ENCODE peak calls at places on chromosomes 4 and X, in four cellular contexts. One of them, this sample, is unnamed.

GRCh38 chr4:88976514-88977035 is 80.4 kb downstream of the FAM13A start:
- DNase-seq in K562: no peak
- DNase-seq in HepG2: no peak
- DNase-seq in HCT116: no peak
- DNase-seq in this sample: no peak

GRCh38 chr4:39054497-39054896 is 7.5 kb upstream of the KLHL5 start:
- DNase-seq in HCT116: no peak
- DNase-seq in HepG2: no peak
- DNase-seq in K562: no peak
- DNase-seq in this sample: no peak

GRCh38 chr4:99436462-99436861 is 1.3 kb upstream of the ADH7 start:
- DNase-seq in K562: no peak
- DNase-seq in HCT116: no peak
- DNase-seq in HepG2: no peak
- DNase-seq in this sample: no peak

GRCh38 chr4:73499996-73500765 is 18.6 kb downstream of the AFM start:
- DNase-seq in HepG2: no peak
- DNase-seq in K562: no peak
- DNase-seq in HCT116: no peak
- DNase-seq in this sample: no peak

GRCh38 chrX:6738518-6739470 is 203.9 kb upstream of the VCX3A start:
- DNase-seq in HepG2: no peak
- DNase-seq in K562: no peak
- DNase-seq in HCT116: no peak
- DNase-seq in this sample: no peak

GRCh38 chr4:95505149-95505548 is 43.6 kb downstream of the UNC5C start:
- DNase-seq in HepG2: no peak
- DNase-seq in K562: no peak
- DNase-seq in HCT116: peak; percentile 68
- DNase-seq in this sample: no peak

GRCh38 chr4:68175562-68176155 is 46.0 kb upstream of the TMPRSS11F start:
- DNase-seq in HCT116: peak; percentile 54
- DNase-seq in HepG2: peak; percentile 44
- DNase-seq in K562: peak; percentile 52
- DNase-seq in this sample: peak; percentile 25

GRCh38 chrX:1528884-1529203 is 8.1 kb downstream of the P2RY8 start:
- DNase-seq in K562: no peak
- DNase-seq in HepG2: no peak
- DNase-seq in HCT116: no peak
- DNase-seq in this sample: no peak

GRCh38 chr4:183417356-183417755 is 27.1 kb upstream of the CDKN2AIP start:
- DNase-seq in HepG2: no peak
- DNase-seq in HCT116: no peak
- DNase-seq in K562: no peak
- DNase-seq in this sample: no peak

GRCh38 chr4:3657917-3658913 is 108.0 kb upstream of the ADRA2C start:
- DNase-seq in K562: no peak
- DNase-seq in HepG2: no peak
- DNase-seq in HCT116: no peak
- DNase-seq in this sample: no peak

DNA sequence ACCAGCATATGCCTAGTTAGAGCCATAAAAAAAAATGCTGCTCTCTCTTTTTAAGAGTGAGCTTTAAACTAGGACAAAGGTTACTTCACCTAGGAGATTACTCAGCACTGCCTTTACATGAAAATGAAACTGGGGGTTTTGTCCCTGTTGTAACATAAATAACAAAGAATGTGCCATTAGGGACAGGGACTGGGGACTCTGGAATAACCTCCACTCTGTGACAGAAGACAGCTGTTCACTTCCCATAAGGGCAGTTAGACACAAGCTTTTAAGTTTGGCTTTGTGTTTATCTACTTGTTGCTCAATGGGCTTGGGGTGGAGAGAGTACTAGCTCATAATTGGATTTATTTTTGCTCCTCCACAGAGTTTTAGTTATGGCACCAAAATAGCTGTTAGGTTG is 11.9 kb downstream of the ENPEP start:
- DNase-seq in K562: no peak
- DNase-seq in HCT116: no peak
- DNase-seq in HepG2: peak; percentile 56
- DNase-seq in this sample: no peak
- TF ChIP-seq TCF7L2 in K562: no peak
- TF ChIP-seq TCF7L2 in HCT116: no peak
- TF ChIP-seq TCF7L2 in HepG2: no peak
- TF ChIP-seq TCF7L2 in this sample: no peak

GRCh38 chr4:158161561-158162354 is 11.1 kb downstream of the GASK1B start:
- DNase-seq in HCT116: peak; percentile 63
- DNase-seq in HepG2: no peak
- DNase-seq in K562: no peak
- DNase-seq in this sample: no peak
- H3K27ac ChIP-seq in HCT116: peak overlapping the region; percentile 8
- H3K27ac ChIP-seq in HepG2: no peak overlapping the region
- H3K27ac ChIP-seq in K562: no peak overlapping the region
- H3K27ac ChIP-seq in this sample: no peak overlapping the region

GRCh38 chr4:70704333-70705145 is 16.2 kb downstream of the UTP3 start:
- DNase-seq in K562: peak; percentile 88
- DNase-seq in HepG2: peak; percentile 67
- DNase-seq in HCT116: peak; percentile 42
- DNase-seq in this sample: no peak
- TF ChIP-seq REST in K562: peak; percentile 21
- TF ChIP-seq REST in HepG2: peak; percentile 34
- TF ChIP-seq REST in HCT116: no peak
- TF ChIP-seq REST in this sample: no peak

DNA sequence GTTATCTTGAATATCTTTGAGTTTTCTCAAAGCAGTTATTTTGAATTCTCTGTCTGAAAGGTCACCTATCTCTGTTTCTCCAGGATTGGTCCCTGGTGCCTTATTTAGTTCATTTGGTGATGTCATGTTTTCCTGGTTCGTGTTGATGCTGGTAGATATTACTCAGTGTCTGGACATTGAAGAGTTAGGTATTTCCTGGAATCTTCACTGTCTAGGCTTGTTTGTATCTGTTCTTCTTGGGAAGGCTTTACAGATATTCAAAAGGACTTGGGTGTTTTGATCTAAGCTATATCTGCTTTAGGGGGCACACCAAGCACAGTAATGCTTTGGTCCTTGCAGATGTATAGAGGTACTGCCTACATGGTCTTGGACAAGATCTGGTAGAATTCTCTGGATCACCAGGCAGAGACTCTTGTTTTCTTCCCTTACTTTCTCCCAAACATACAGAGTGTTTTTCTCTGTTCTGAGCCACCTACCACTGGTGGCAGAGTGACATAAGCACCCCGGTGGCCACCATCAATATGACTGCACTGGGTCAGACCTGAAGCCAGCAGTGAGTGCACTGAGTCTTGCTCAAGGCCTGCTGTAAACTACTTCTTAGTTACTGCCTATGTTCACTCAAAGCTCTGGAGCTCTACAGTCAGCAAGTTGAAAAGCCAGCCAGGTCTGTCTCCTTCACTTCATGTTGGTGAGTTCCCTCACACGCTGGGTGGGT is 193.5 kb upstream of the AMOT start:
- DNase-seq in HepG2: no peak
- DNase-seq in K562: no peak
- DNase-seq in HCT116: no peak
- DNase-seq in this sample: no peak
- TF ChIP-seq TCF7L2 in HepG2: no peak
- TF ChIP-seq TCF7L2 in K562: no peak
- TF ChIP-seq TCF7L2 in HCT116: no peak
- TF ChIP-seq TCF7L2 in this sample: no peak

DNA sequence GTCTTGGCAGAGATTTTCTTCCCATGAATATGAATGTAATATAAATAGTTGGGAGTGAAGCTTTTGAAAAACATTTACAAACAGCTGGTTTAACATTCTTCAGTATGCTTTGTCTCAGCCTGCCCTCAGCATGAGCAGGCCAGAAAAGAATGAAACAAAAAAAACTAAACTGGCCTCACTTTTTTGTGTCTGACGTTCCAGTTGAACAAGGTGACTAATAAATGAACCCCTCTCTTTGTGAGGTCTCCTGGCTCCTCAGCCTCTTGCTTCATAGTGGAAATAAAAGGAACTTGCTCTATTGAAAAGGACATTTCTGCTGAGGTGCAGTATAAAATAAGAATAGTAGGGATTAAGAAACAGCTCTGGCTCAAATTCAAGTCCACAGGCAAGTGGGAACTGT is 9.4 kb downstream of the CHST7 start:
- DNase-seq in HCT116: no peak
- DNase-seq in K562: no peak
- DNase-seq in HepG2: no peak
- DNase-seq in this sample: no peak
- H3K27ac ChIP-seq in HCT116: peak overlapping the region; percentile 96
- H3K27ac ChIP-seq in K562: no peak overlapping the region
- H3K27ac ChIP-seq in HepG2: no peak overlapping the region
- H3K27ac ChIP-seq in this sample: no peak overlapping the region

GRCh38 chrX:154914052-154914451 is 27.9 kb downstream of the F8A1 start:
- DNase-seq in HCT116: no peak
- DNase-seq in K562: no peak
- DNase-seq in HepG2: no peak
- DNase-seq in this sample: no peak

DNA sequence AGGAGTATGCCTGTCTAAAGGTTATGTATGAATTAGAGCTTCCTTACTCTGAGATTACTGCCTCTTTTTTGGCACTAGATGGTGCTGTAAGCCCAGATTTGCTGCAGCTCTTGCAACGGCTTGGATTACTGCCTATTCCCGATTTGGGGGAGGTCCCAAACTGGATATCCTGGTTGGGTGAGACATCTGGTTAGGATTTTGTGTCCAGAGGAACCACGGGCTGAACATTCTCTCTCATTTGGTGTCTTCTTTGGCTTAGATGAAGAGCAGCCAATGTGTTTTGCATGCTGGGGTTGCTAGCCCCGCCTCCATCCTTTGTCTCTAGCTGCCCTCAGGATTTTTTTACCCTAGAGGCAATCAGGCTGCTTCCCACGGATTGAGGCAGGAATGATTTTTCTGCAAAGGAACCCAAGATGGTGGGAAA is 31.9 kb downstream of the F8A1 start:
- DNase-seq in K562: peak; percentile 34
- DNase-seq in HCT116: peak; percentile 63
- DNase-seq in HepG2: peak; percentile 48
- DNase-seq in this sample: peak; percentile 61
- TF ChIP-seq REST in K562: no peak
- TF ChIP-seq REST in HCT116: no peak
- TF ChIP-seq REST in HepG2: no peak
- TF ChIP-seq REST in this sample: no peak

DNA sequence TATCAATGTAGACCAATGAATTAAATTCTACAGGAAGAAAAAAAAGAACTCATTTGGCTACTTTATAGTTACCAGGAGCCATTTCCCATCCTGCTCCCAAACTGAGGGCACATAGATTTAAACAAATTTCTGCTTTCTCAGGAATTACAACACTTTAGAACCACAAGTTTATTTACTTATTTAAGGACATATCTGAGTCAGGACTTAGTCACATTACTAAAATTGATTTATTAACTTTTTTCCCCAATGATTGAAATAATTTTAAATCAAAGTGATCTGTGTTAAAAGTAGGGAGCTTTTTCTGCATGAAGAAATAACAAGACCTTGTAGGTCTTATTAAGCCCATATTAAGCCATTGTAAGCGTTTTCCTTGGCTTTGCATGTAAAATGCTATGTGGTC is 291.0 kb upstream of the HAND2 start:
- DNase-seq in HepG2: no peak
- DNase-seq in K562: no peak
- DNase-seq in HCT116: no peak
- DNase-seq in this sample: no peak
- TF ChIP-seq TCF7L2 in HepG2: no peak
- TF ChIP-seq TCF7L2 in K562: no peak
- TF ChIP-seq TCF7L2 in HCT116: no peak
- TF ChIP-seq TCF7L2 in this sample: no peak

DNA sequence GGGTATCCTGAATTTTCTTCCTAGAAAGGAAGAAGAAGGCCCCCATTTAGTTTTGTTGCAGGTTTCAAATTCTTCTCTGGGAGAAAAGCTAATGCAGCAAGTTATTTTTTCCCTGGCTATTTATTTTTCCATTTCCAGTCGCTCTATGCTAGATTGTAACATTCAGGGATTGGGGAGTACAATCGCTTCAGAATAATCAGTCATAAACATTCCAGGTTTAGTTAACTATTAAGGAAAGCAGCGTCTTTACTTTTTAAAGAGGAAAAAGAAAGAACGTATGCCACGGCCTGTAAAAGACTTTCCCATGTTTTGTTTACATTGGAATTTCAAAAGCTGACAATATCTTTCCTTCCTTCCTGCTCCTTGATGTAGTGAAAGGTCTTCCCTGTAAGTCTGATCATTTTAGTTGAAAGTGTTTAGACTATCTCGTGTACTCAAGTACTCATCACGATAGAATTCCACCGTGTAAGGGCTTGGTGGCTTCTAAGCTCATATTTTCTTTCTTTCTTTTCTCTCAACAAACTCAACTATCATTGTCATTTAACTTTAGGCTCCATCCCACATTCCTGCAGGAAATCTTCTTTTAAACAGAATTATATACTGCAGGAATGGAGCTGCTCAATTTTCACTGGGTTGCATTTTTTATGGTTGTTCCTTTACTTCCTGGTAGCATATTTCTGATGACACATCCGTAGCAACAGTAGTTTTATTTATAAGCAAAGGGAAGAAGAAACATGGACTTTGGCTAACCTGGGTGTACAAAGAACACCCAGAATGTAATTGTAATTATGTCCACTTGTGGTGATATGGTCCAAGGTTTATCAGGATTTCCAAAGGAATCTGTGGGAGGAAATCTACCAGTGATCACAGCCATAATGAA is 213.1 kb upstream of the FAT1 start:
- DNase-seq in HCT116: peak; percentile 84
- DNase-seq in K562: no peak
- DNase-seq in HepG2: peak; percentile 95
- DNase-seq in this sample: no peak
- H3K27ac ChIP-seq in HCT116: peak overlapping the region; percentile 77
- H3K27ac ChIP-seq in K562: no peak overlapping the region
- H3K27ac ChIP-seq in HepG2: peak overlapping the region; percentile 88
- H3K27ac ChIP-seq in this sample: peak overlapping the region; percentile 66

DNA sequence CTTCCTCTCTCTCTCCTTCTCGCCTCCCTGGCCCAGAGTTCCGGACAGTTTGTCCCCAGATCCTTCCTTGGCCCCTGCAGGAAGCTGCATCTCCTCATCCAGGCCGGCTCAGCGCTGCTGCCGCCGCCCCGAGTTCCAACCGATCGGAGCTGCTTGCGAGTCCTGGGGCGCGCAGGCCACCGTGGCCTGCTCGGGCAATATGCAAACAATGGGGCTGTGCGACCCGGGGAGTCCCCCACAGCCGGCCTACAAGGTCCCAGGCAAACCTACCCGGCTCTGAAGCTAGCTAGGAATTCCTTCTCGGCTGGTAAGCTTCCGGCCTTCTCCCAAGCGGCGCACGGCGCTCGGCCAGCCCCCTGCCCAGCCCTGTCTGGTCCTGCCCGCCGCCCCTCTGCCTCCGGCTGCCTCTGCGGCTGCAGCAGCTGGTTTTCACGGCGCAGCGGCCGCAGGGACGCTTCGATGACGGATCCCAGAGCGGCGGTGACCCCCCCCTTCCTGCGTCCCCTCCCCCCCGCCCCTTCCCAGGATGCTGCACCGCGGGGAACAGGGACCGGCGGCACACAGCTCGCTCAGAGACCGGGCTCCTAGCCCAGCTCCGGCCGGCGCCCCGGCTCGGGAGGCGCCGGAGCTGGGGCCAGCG is 59.4 kb downstream of the TSC22D3 start:
- DNase-seq in HCT116: no peak
- DNase-seq in HepG2: no peak
- DNase-seq in K562: no peak
- DNase-seq in this sample: no peak
- TF ChIP-seq REST in HCT116: no peak
- TF ChIP-seq REST in HepG2: no peak
- TF ChIP-seq REST in K562: no peak
- TF ChIP-seq REST in this sample: no peak